ENCODE peak calls at places on chromosomes 3 and 15, in seven cellular contexts. V is stimulated activated CD8-positive, alpha-beta memory T cell treated with anti-CD3 and anti-CD28 coated beads, Interleukin-15, amount 100 ng/mL, for 1 hour; Y is GDM1; A is cardiac fibroblast; O is A549; W is tibial artery; D is breast epithelium. B is an unnamed sample.

GRCh38 chr15:100900136-100900894 is 18.8 kb upstream of the LRRK1 start:
- DNase-seq in Y (no peak), W (no peak), V (no peak), O (no peak), D (no peak), A (no peak), B (no peak)

GRCh38 chr15:49989498-49989897 is 129.5 kb downstream of the ATP8B4 start:
- DNase-seq in O (no peak), W (no peak), Y (no peak), D (no peak), V (no peak), A (no peak), B (no peak)

GRCh38 chr3:16802382-16802781 is 82.4 kb upstream of the PLCL2 start:
- DNase-seq in A (no peak), O (no peak), Y (no peak), D (no peak), V (no peak), W (no peak), B (no peak)

GRCh38 chr3:82202254-82202653 is 440.8 kb upstream of the GBE1 start:
- DNase-seq in D (no peak), W (no peak), Y (no peak), O (no peak), A (no peak), V (no peak), B (peak)

GRCh38 chr3:146625117-146625775 is 20.1 kb upstream of the PLSCR5 start:
- DNase-seq in D (no peak), W (no peak), Y (no peak), V (no peak), A (peak), O (no peak), B (no peak)

GRCh38 chr3:124281453-124282316 is 289.8 kb upstream of the ROPN1 start:
- DNase-seq in O (peak), W (no peak), D (no peak), Y (no peak), A (peak), V (no peak), B (peak)

GRCh38 chr3:120198305-120198878 is 86.6 kb downstream of the GPR156 start:
- DNase-seq in W (no peak), Y (peak), A (peak), V (no peak), O (peak), D (no peak), B (no peak)

GRCh38 chr3:14256561-14257342 is 78.1 kb downstream of the LSM3 start:
- DNase-seq in A (no peak), W (peak), V (no peak), D (no peak), Y (no peak), O (no peak), B (peak)

GRCh38 chr3:46656778-46657556 is 36.5 kb downstream of the ALS2CL start:
- DNase-seq in V (no peak), A (no peak), W (no peak), O (no peak), D (no peak), Y (no peak), B (peak)

GRCh38 chr3:55406666-55407425 is 80.3 kb downstream of the WNT5A start:
- DNase-seq in D (no peak), V (no peak), A (no peak), Y (no peak), O (no peak), W (no peak), B (no peak)

GRCh38 chr3:2869905-2870304 is 240.3 kb downstream of the IL5RA start:
- DNase-seq in Y (no peak), W (no peak), O (no peak), D (no peak), V (no peak), A (no peak), B (no peak)

GRCh38 chr3:62557983-62558382 is 184.6 kb upstream of the FEZF2 start:
- DNase-seq in O (no peak), Y (no peak), V (no peak), W (no peak), D (no peak), A (no peak), B (no peak)

GRCh38 chr3:28726840-28727239 is 378.2 kb upstream of the AZI2 start:
- DNase-seq in W (peak), O (peak), A (peak), Y (no peak), V (no peak), D (no peak), B (peak)

GRCh38 chr15:20644896-20645295 is 103.3 kb upstream of the GOLGA6L6 start:
- DNase-seq in Y (no peak), W (no peak), A (no peak), D (no peak), O (no peak), V (no peak), B (no peak)

GRCh38 chr3:143597774-143598652 is 250.3 kb downstream of the SLC9A9 start:
- DNase-seq in O (no peak), V (no peak), W (no peak), A (no peak), Y (no peak), D (no peak), B (no peak)

GRCh38 chr3:150739877-150740645 is 22.9 kb downstream of the SIAH2 start:
- DNase-seq in V (no peak), O (no peak), Y (no peak), W (no peak), D (no peak), A (no peak), B (no peak)

GRCh38 chr3:174409085-174409743 is 449.9 kb upstream of the NAALADL2 start:
- DNase-seq in O (no peak), V (no peak), D (no peak), A (no peak), W (no peak), Y (no peak), B (no peak)

GRCh38 chr15:101167366-101167790 is 84.5 kb downstream of the CHSY1 start:
- DNase-seq in D (no peak), W (no peak), V (no peak), A (no peak), O (no peak), Y (no peak), B (no peak)

GRCh38 chr3:55716611-55717225 is 229.6 kb upstream of the WNT5A start:
- DNase-seq in D (no peak), W (no peak), O (no peak), A (no peak), Y (no peak), V (no peak), B (no peak)

GRCh38 chr3:72347819-72348319 is 500.4 kb downstream of the SHQ1 start:
- DNase-seq in V (no peak), Y (peak), A (peak), W (peak), D (peak), O (no peak), B (no peak)

GRCh38 chr15:90239371-90239770 is 5.4 kb downstream of the GDPGP1 start:
- DNase-seq in Y (no peak), W (no peak), D (no peak), O (no peak), A (no peak), V (no peak), B (no peak)

GRCh38 chr3:43260412-43260811 is 25.9 kb upstream of the SNRK start:
- DNase-seq in W (no peak), A (no peak), O (peak), D (no peak), V (no peak), Y (no peak), B (no peak)

GRCh38 chr3:54660599-54661210 is 267.2 kb downstream of the LRTM1 start:
- DNase-seq in D (no peak), A (peak), O (no peak), V (no peak), W (no peak), Y (no peak), B (no peak)

GRCh38 chr3:45092132-45093031 is 53.8 kb downstream of the CDCP1 start:
- DNase-seq in O (peak), D (no peak), W (no peak), A (peak), Y (no peak), V (no peak), B (no peak)

GRCh38 chr15:85581495-85581894 is 201.1 kb downstream of the AKAP13 start:
- DNase-seq in V (no peak), O (no peak), Y (peak), A (peak), D (peak), W (peak), B (no peak)

GRCh38 chr3:126944089-126944965 is 38.6 kb upstream of the PLXNA1 start:
- DNase-seq in V (no peak), Y (no peak), A (no peak), D (no peak), W (peak), O (no peak), B (no peak)

GRCh38 chr15:53448215-53449001 is 311.1 kb downstream of the WDR72 start:
- DNase-seq in V (no peak), W (no peak), Y (no peak), O (no peak), D (no peak), A (no peak), B (no peak)

GRCh38 chr15:32803631-32804030 is 85.8 kb downstream of the GREM1 start:
- DNase-seq in V (no peak), Y (no peak), O (no peak), W (no peak), A (no peak), D (no peak), B (no peak)

GRCh38 chr3:146227486-146227885 is 23.4 kb downstream of the PLSCR4 start:
- DNase-seq in A (no peak), V (no peak), D (no peak), W (no peak), O (no peak), Y (no peak), B (no peak)

GRCh38 chr3:116111765-116112164 is 333.5 kb downstream of the LSAMP start:
- DNase-seq in O (no peak), D (no peak), W (no peak), V (no peak), A (no peak), Y (no peak), B (no peak)

GRCh38 chr15:30043211-30043655 is 39.5 kb upstream of the GOLGA8J start:
- DNase-seq in A (peak), Y (no peak), V (no peak), W (no peak), D (no peak), O (peak), B (peak)

GRCh38 chr3:185422677-185423076 is 59.7 kb downstream of the MAP3K13 start:
- DNase-seq in W (no peak), A (no peak), Y (no peak), V (no peak), O (no peak), D (no peak), B (no peak)